ENCODE peak calls at places on chromosomes 4 and X, in ten cellular contexts. W is non-pigmented ciliary epithelial cell; B is HTR-8/SVneo; F is colonic mucosa; M is fibroblast of mammary gland; P is AG09319; R is NAMALWA; I is NCI-H82; U is GM04504; O is stimulated activated CD4-positive, alpha-beta T cell treated with anti-CD3 and anti-CD28 coated beads, Interleukin-2, amount 100 ng/mL, for 48 hours. A is an unnamed sample.

GRCh38 chr4:29326816-29327215 is 1393.4 kb upstream of the PCDH7 start:
- DNase-seq in W (no peak), B (no peak), F (no peak), M (no peak), P (no peak), R (no peak), I (no peak), U (no peak), O (no peak), A (no peak)

GRCh38 chrX:50180073-50180940 is 20.5 kb downstream of the AKAP4 start:
- DNase-seq in W (no peak), B (no peak), F (no peak), M (no peak), P (no peak), R (peak; percentile 3), I (peak; percentile 5), U (no peak), O (no peak), A (peak; percentile 63)

GRCh38 chr4:1579834-1580686 is 104.1 kb downstream of the FAM53A start:
- DNase-seq in W (no peak), B (peak; percentile 73), F (peak; percentile 88), M (peak; percentile 43), P (peak; percentile 91), R (peak; percentile 93), I (peak; percentile 89), U (peak; percentile 66), O (peak; percentile 89), A (peak; percentile 90)

GRCh38 chr4:57110635-57111546 is 706 bp upstream of the IGFBP7 start:
- DNase-seq in W (no peak), B (no peak), F (peak; percentile 29), M (peak; percentile 57), P (no peak), R (no peak), I (peak; percentile 40), U (no peak), O (no peak), A (no peak)

GRCh38 chr4:39706334-39706733 is 8.4 kb downstream of the UBE2K start:
- DNase-seq in W (no peak), B (no peak), F (peak; percentile 67), M (peak; percentile 87), P (peak; percentile 36), R (no peak), I (no peak), U (peak; percentile 83), O (no peak), A (no peak)

GRCh38 chr4:188021548-188022249 is 26.1 kb downstream of the ZFP42 start:
- DNase-seq in W (no peak), B (no peak), F (peak; percentile 63), M (no peak), P (no peak), R (no peak), I (no peak), U (no peak), O (no peak), A (no peak)

GRCh38 chr4:81807927-81808672 is 336.4 kb upstream of the RASGEF1B start:
- DNase-seq in W (no peak), B (no peak), F (no peak), M (no peak), P (no peak), R (no peak), I (peak; percentile 19), U (no peak), O (no peak), A (no peak)

GRCh38 chr4:76809594-76810305 is 88.2 kb downstream of the SOWAHB start:
- DNase-seq in W (no peak), B (no peak), F (no peak), M (peak; percentile 42), P (no peak), R (no peak), I (no peak), U (peak; percentile 54), O (no peak), A (no peak)

GRCh38 chrX:39158801-39159657 is 357.8 kb downstream of the MID1IP1 start:
- DNase-seq in W (peak; percentile 66), B (peak; percentile 3), F (no peak), M (peak; percentile 9), P (no peak), R (no peak), I (peak; percentile 79), U (no peak), O (no peak), A (no peak)

GRCh38 chr4:123621072-123621705 is 224.6 kb downstream of the SPRY1 start:
- DNase-seq in W (no peak), B (no peak), F (no peak), M (no peak), P (no peak), R (no peak), I (no peak), U (no peak), O (no peak), A (no peak)

GRCh38 chrX:66731398-66731797 is 92.5 kb upstream of the EDA2R start:
- DNase-seq in W (no peak), B (no peak), F (no peak), M (peak; percentile 68), P (peak; percentile 10), R (peak; percentile 47), I (peak; percentile 63), U (peak; percentile 20), O (no peak), A (peak; percentile 74)

GRCh38 chrX:149510386-149510785 is 5.3 kb upstream of the IDS start:
- DNase-seq in W (no peak), B (no peak), F (no peak), M (peak; percentile 30), P (no peak), R (peak; percentile 37), I (peak; percentile 10), U (no peak), O (no peak), A (peak; percentile 72)

GRCh38 chrX:1893758-1894294 is 279.0 kb downstream of the ASMT start:
- DNase-seq in W (no peak), B (no peak), F (no peak), M (no peak), P (no peak), R (no peak), I (no peak), U (no peak), O (no peak), A (no peak)

GRCh38 chr4:61911313-61911756 is 711.2 kb downstream of the ADGRL3 start:
- DNase-seq in W (no peak), B (no peak), F (no peak), M (no peak), P (no peak), R (no peak), I (no peak), U (no peak), O (no peak), A (no peak)

GRCh38 chr4:92235741-92236140 is 68.0 kb upstream of the GRID2 start:
- DNase-seq in W (no peak), B (no peak), F (no peak), M (no peak), P (no peak), R (no peak), I (peak; percentile 3), U (no peak), O (no peak), A (no peak)

GRCh38 chrX:49186125-49187027 is at the start of gene PRICKLE3:
- DNase-seq in W (no peak), B (peak; percentile 45), F (peak; percentile 89), M (peak; percentile 54), P (no peak), R (peak; percentile 83), I (peak; percentile 88), U (peak; percentile 24), O (peak; percentile 61), A (peak; percentile 92)

GRCh38 chr4:149441338-149441737 is 374.3 kb downstream of the IQCM start:
- DNase-seq in W (peak; percentile 20), B (no peak), F (no peak), M (peak; percentile 74), P (peak; percentile 4), R (no peak), I (no peak), U (peak; percentile 32), O (no peak), A (no peak)

GRCh38 chr4:81981218-81981617 is 392.6 kb downstream of the HNRNPD start:
- DNase-seq in W (no peak), B (no peak), F (no peak), M (no peak), P (no peak), R (no peak), I (no peak), U (no peak), O (no peak), A (no peak)

GRCh38 chrX:21153503-21153902 is 220.7 kb upstream of the CNKSR2 start:
- DNase-seq in W (no peak), B (no peak), F (no peak), M (peak; percentile 55), P (no peak), R (no peak), I (no peak), U (peak; percentile 23), O (no peak), A (no peak)

GRCh38 chrX:95505721-95506120 is 1178.9 kb upstream of the DIAPH2 start:
- DNase-seq in W (no peak), B (no peak), F (no peak), M (no peak), P (no peak), R (no peak), I (peak; percentile 1), U (no peak), O (no peak), A (no peak)

GRCh38 chr4:82525287-82525898 is 36.4 kb downstream of the TMEM150C start:
- DNase-seq in W (no peak), B (no peak), F (no peak), M (no peak), P (no peak), R (no peak), I (no peak), U (no peak), O (no peak), A (no peak)

GRCh38 chr4:153643406-153644016 is 40.6 kb upstream of the TLR2 start:
- DNase-seq in W (no peak), B (peak; percentile 73), F (no peak), M (peak; percentile 56), P (no peak), R (peak; percentile 91), I (peak; percentile 67), U (peak; percentile 13), O (no peak), A (peak; percentile 95)

GRCh38 chr4:15413010-15413622 is 14.7 kb upstream of the C1QTNF7 start:
- DNase-seq in W (no peak), B (no peak), F (no peak), M (peak; percentile 59), P (no peak), R (no peak), I (no peak), U (no peak), O (no peak), A (no peak)

GRCh38 chr4:158962396-158962795 is 140.5 kb upstream of the RAPGEF2 start:
- DNase-seq in W (no peak), B (no peak), F (no peak), M (no peak), P (no peak), R (no peak), I (no peak), U (no peak), O (no peak), A (no peak)

GRCh38 chr4:117996891-117997290 is 37.4 kb upstream of the NDST3 start:
- DNase-seq in W (no peak), B (no peak), F (no peak), M (no peak), P (no peak), R (no peak), I (no peak), U (no peak), O (no peak), A (no peak)

A was measured in Karpas-422.